ENCODE peak calls at places on chromosomes 5 and 9, in four cellular contexts. A is NCI-H524 treated with DMSO at 0.1 percent for 48 hours, L is M059J, D is dorsolateral prefrontal cortex. X is an unnamed sample.

GRCh38 chr5:122323132-122323548 is 11.1 kb downstream of the SNCAIP start:
- DNase-seq in A (no peak), L (no peak), D (no peak), X (no peak)

GRCh38 chr9:37453827-37454226 is 11.4 kb downstream of the ZBTB5 start:
- DNase-seq in A (no peak), L (no peak), D (no peak), X (no peak)

GRCh38 chr5:13403351-13403750 is 541.1 kb downstream of the DNAH5 start:
- DNase-seq in A (no peak), L (peak; percentile 60), D (no peak), X (no peak)

GRCh38 chr5:96702503-96703383 is 40.6 kb downstream of the CAST start:
- DNase-seq in A (peak; percentile 41), L (peak; percentile 94), D (peak; percentile 97), X (peak; percentile 91)

GRCh38 chr9:93580654-93581380 is 4.4 kb downstream of the PHF2 start:
- DNase-seq in A (no peak), L (no peak), D (no peak), X (no peak)

GRCh38 chr5:140159014-140159927 is 15.7 kb upstream of the CYSTM1 start:
- DNase-seq in A (no peak), L (no peak), D (no peak), X (no peak)

GRCh38 chr5:14900661-14901461 is 29.3 kb upstream of the ANKH start:
- DNase-seq in A (no peak), L (no peak), D (no peak), X (no peak)

GRCh38 chr9:137046094-137046787 is at the start of gene NPDC1:
- DNase-seq in A (no peak), L (peak; percentile 72), D (peak; percentile 83), X (peak; percentile 83)

GRCh38 chr9:123362856-123363255 is 6.9 kb downstream of the CRB2 start:
- DNase-seq in A (no peak), L (no peak), D (no peak), X (no peak)

GRCh38 chr5:88833371-88834107 is 49.4 kb downstream of the MEF2C start:
- DNase-seq in A (no peak), L (no peak), D (peak; percentile 67), X (no peak)

GRCh38 chr5:58182287-58182841 is 277.5 kb downstream of the PLK2 start:
- DNase-seq in A (no peak), L (no peak), D (no peak), X (no peak)

GRCh38 chr5:1639757-1640156 is 116.0 kb upstream of the LPCAT1 start:
- DNase-seq in A (no peak), L (no peak), D (no peak), X (no peak)

GRCh38 chr5:67303356-67303755 is 106.8 kb upstream of the CD180 start:
- DNase-seq in A (no peak), L (peak; percentile 70), D (no peak), X (no peak)

GRCh38 chr5:10303201-10303600 is 4.5 kb downstream of the CMBL start:
- DNase-seq in A (no peak), L (no peak), D (no peak), X (no peak)

GRCh38 chr5:37015795-37016666 is 139.5 kb downstream of the NIPBL start:
- DNase-seq in A (no peak), L (no peak), D (no peak), X (no peak)

GRCh38 chr9:38130724-38131123 is 61.7 kb upstream of the SHB start:
- DNase-seq in A (no peak), L (no peak), D (no peak), X (peak; percentile 56)

X was measured in K562.